ENCODE peak calls at places on chromosomes 7 and 10, in seven cellular contexts. One of them, this sample, is unnamed.
A peak's percentile ranks its signal among the peaks of the same experiment; 100 is the strongest.

GRCh38 chr10:61456095-61456789 is 3.1 kb upstream of the TMEM26 start:
- DNase-seq in stomach: no peak
- DNase-seq in spleen: no peak
- DNase-seq in transverse colon: no peak
- DNase-seq in breast epithelium: no peak
- DNase-seq in suprapubic skin: no peak
- DNase-seq in GM12878: no peak
- DNase-seq in this sample: no peak

GRCh38 chr7:98420966-98421612 is 20.2 kb upstream of the BAIAP2L1 start:
- DNase-seq in spleen: peak; percentile 86
- DNase-seq in suprapubic skin: no peak
- DNase-seq in transverse colon: peak; percentile 85
- DNase-seq in stomach: peak; percentile 91
- DNase-seq in breast epithelium: peak; percentile 37
- DNase-seq in GM12878: no peak
- DNase-seq in this sample: no peak

GRCh38 chr7:45574521-45575500 is 643 bp downstream of the ADCY1 start:
- DNase-seq in spleen: peak; percentile 71
- DNase-seq in suprapubic skin: peak; percentile 43
- DNase-seq in stomach: peak; percentile 29
- DNase-seq in breast epithelium: no peak
- DNase-seq in transverse colon: no peak
- DNase-seq in GM12878: no peak
- DNase-seq in this sample: peak; percentile 50

GRCh38 chr10:21060626-21061025 is 163.5 kb upstream of the NEBL start:
- DNase-seq in stomach: no peak
- DNase-seq in suprapubic skin: no peak
- DNase-seq in GM12878: no peak
- DNase-seq in transverse colon: no peak
- DNase-seq in spleen: no peak
- DNase-seq in breast epithelium: no peak
- DNase-seq in this sample: no peak

GRCh38 chr10:119245272-119245671 is 37.9 kb downstream of the GRK5 start:
- DNase-seq in spleen: no peak
- DNase-seq in suprapubic skin: no peak
- DNase-seq in breast epithelium: no peak
- DNase-seq in stomach: no peak
- DNase-seq in GM12878: no peak
- DNase-seq in transverse colon: no peak
- DNase-seq in this sample: no peak

GRCh38 chr7:30548762-30549344 is 44.2 kb upstream of the GGCT start:
- DNase-seq in stomach: peak; percentile 77
- DNase-seq in transverse colon: peak; percentile 71
- DNase-seq in spleen: no peak
- DNase-seq in suprapubic skin: no peak
- DNase-seq in breast epithelium: peak; percentile 73
- DNase-seq in GM12878: no peak
- DNase-seq in this sample: peak; percentile 71

GRCh38 chr10:88271736-88272135 is 311.4 kb downstream of the RNLS start:
- DNase-seq in suprapubic skin: no peak
- DNase-seq in transverse colon: no peak
- DNase-seq in GM12878: no peak
- DNase-seq in breast epithelium: no peak
- DNase-seq in stomach: no peak
- DNase-seq in spleen: no peak
- DNase-seq in this sample: no peak

GRCh38 chr10:118735294-118735693 is 19.5 kb downstream of the CACUL1 start:
- DNase-seq in GM12878: no peak
- DNase-seq in suprapubic skin: no peak
- DNase-seq in stomach: no peak
- DNase-seq in spleen: no peak
- DNase-seq in breast epithelium: no peak
- DNase-seq in transverse colon: no peak
- DNase-seq in this sample: no peak

GRCh38 chr7:18570890-18571478 is 75.4 kb downstream of the HDAC9 start:
- DNase-seq in suprapubic skin: no peak
- DNase-seq in breast epithelium: no peak
- DNase-seq in transverse colon: no peak
- DNase-seq in spleen: no peak
- DNase-seq in stomach: no peak
- DNase-seq in GM12878: no peak
- DNase-seq in this sample: no peak

GRCh38 chr7:116211913-116212596 is 1.7 kb downstream of the TES start:
- DNase-seq in spleen: no peak
- DNase-seq in transverse colon: no peak
- DNase-seq in breast epithelium: no peak
- DNase-seq in stomach: no peak
- DNase-seq in suprapubic skin: no peak
- DNase-seq in GM12878: no peak
- DNase-seq in this sample: no peak

GRCh38 chr10:119217937-119218579 is 10.7 kb downstream of the GRK5 start:
- DNase-seq in spleen: no peak
- DNase-seq in stomach: no peak
- DNase-seq in transverse colon: no peak
- DNase-seq in suprapubic skin: no peak
- DNase-seq in GM12878: no peak
- DNase-seq in breast epithelium: no peak
- DNase-seq in this sample: peak; percentile 65

GRCh38 chr7:20828947-20829346 is 42.3 kb upstream of the SP8 start:
- DNase-seq in spleen: no peak
- DNase-seq in breast epithelium: no peak
- DNase-seq in stomach: no peak
- DNase-seq in suprapubic skin: no peak
- DNase-seq in GM12878: no peak
- DNase-seq in transverse colon: no peak
- DNase-seq in this sample: no peak

GRCh38 chr7:28747404-28747803 is 210.7 kb downstream of the TRIL start:
- DNase-seq in GM12878: no peak
- DNase-seq in transverse colon: no peak
- DNase-seq in spleen: no peak
- DNase-seq in suprapubic skin: no peak
- DNase-seq in stomach: no peak
- DNase-seq in breast epithelium: no peak
- DNase-seq in this sample: no peak

GRCh38 chr7:151389768-151390593 is 19.9 kb downstream of the WDR86 start:
- DNase-seq in GM12878: no peak
- DNase-seq in suprapubic skin: no peak
- DNase-seq in breast epithelium: no peak
- DNase-seq in spleen: peak; percentile 54
- DNase-seq in transverse colon: no peak
- DNase-seq in stomach: no peak
- DNase-seq in this sample: no peak

GRCh38 chr10:1152386-1153252 is 96.4 kb downstream of the WDR37 start:
- DNase-seq in suprapubic skin: no peak
- DNase-seq in breast epithelium: no peak
- DNase-seq in stomach: peak; percentile 20
- DNase-seq in spleen: peak; percentile 54
- DNase-seq in transverse colon: no peak
- DNase-seq in GM12878: no peak
- DNase-seq in this sample: peak; percentile 41

GRCh38 chr7:770786-771185 is 43.7 kb upstream of the PRKAR1B start:
- DNase-seq in breast epithelium: no peak
- DNase-seq in transverse colon: no peak
- DNase-seq in GM12878: no peak
- DNase-seq in suprapubic skin: no peak
- DNase-seq in stomach: no peak
- DNase-seq in spleen: no peak
- DNase-seq in this sample: no peak

GRCh38 chr10:69994262-69994661 is 58.4 kb upstream of the MACROH2A2 start:
- DNase-seq in transverse colon: peak; percentile 12
- DNase-seq in GM12878: no peak
- DNase-seq in spleen: no peak
- DNase-seq in stomach: no peak
- DNase-seq in suprapubic skin: no peak
- DNase-seq in breast epithelium: no peak
- DNase-seq in this sample: no peak

GRCh38 chr7:113198226-113198625 is 79.9 kb upstream of the SMIM30 start:
- DNase-seq in breast epithelium: no peak
- DNase-seq in suprapubic skin: no peak
- DNase-seq in transverse colon: no peak
- DNase-seq in spleen: no peak
- DNase-seq in stomach: no peak
- DNase-seq in GM12878: no peak
- DNase-seq in this sample: no peak

GRCh38 chr7:32250494-32251260 is 180.5 kb upstream of the PDE1C start:
- DNase-seq in spleen: no peak
- DNase-seq in breast epithelium: no peak
- DNase-seq in suprapubic skin: no peak
- DNase-seq in stomach: no peak
- DNase-seq in transverse colon: no peak
- DNase-seq in GM12878: no peak
- DNase-seq in this sample: no peak

GRCh38 chr7:87513735-87514319 is 38.3 kb upstream of the ABCB4 start:
- DNase-seq in breast epithelium: no peak
- DNase-seq in stomach: no peak
- DNase-seq in spleen: no peak
- DNase-seq in transverse colon: no peak
- DNase-seq in GM12878: no peak
- DNase-seq in suprapubic skin: no peak
- DNase-seq in this sample: no peak

GRCh38 chr7:4657640-4658417 is 24.3 kb upstream of the FOXK1 start:
- DNase-seq in transverse colon: no peak
- DNase-seq in breast epithelium: no peak
- DNase-seq in stomach: no peak
- DNase-seq in spleen: no peak
- DNase-seq in suprapubic skin: no peak
- DNase-seq in GM12878: no peak
- DNase-seq in this sample: no peak
- H3K4me3 ChIP-seq in transverse colon: no peak overlapping the region
- H3K4me3 ChIP-seq in breast epithelium: no peak overlapping the region
- H3K4me3 ChIP-seq in stomach: no peak overlapping the region
- H3K4me3 ChIP-seq in spleen: no peak overlapping the region
- H3K4me3 ChIP-seq in suprapubic skin: no peak overlapping the region
- H3K4me3 ChIP-seq in GM12878: no peak overlapping the region
- H3K4me3 ChIP-seq in this sample: no peak overlapping the region

GRCh38 chr7:73623798-73624668 is at the start of gene MLXIPL:
- DNase-seq in breast epithelium: peak; percentile 74
- DNase-seq in GM12878: no peak
- DNase-seq in spleen: peak; percentile 84
- DNase-seq in transverse colon: peak; percentile 91
- DNase-seq in suprapubic skin: peak; percentile 80
- DNase-seq in stomach: peak; percentile 93
- DNase-seq in this sample: peak; percentile 80
- TF ChIP-seq POLR2A in breast epithelium: no peak
- TF ChIP-seq POLR2A in GM12878: no peak
- TF ChIP-seq POLR2A in spleen: no peak
- TF ChIP-seq POLR2A in transverse colon: peak; percentile 77
- TF ChIP-seq POLR2A in suprapubic skin: no peak
- TF ChIP-seq POLR2A in stomach: no peak
- TF ChIP-seq POLR2A in this sample: peak; percentile 21

DNA sequence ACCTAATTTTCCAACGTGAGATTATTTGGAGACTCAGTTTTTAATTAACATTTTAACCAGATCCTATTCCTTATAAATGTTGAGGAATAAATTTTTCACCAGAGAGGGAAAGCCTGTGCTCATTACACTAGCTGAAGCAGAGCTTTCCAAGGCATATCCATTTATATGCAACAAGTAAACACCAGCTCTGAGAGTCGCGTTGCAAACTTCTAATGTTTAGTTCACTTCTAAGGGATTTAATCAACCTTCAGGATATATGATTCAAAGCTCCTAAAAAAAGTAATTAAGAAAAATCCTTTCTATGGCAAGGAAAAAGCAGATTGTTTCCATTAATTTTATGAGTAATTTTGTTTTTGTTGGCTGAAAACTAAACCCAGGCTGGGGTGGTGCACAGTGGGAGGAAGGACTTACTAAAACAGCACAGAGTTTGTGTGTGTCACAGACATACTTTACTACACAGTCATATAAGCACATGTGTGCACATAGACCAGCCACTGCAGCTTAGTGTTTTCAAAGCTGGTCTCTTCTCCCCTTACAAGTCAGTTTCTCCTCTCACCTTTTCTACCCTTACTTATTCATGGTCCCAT is 81.3 kb upstream of the FZD1 start:
- DNase-seq in breast epithelium: no peak
- DNase-seq in suprapubic skin: no peak
- DNase-seq in stomach: no peak
- DNase-seq in spleen: no peak
- DNase-seq in transverse colon: no peak
- DNase-seq in GM12878: no peak
- DNase-seq in this sample: no peak
- TF ChIP-seq POLR2AphosphoS5 in breast epithelium: no peak
- TF ChIP-seq POLR2AphosphoS5 in suprapubic skin: no peak
- TF ChIP-seq POLR2AphosphoS5 in stomach: no peak
- TF ChIP-seq POLR2AphosphoS5 in spleen: no peak
- TF ChIP-seq POLR2AphosphoS5 in transverse colon: no peak
- TF ChIP-seq POLR2AphosphoS5 in GM12878: no peak
- TF ChIP-seq POLR2AphosphoS5 in this sample: no peak

GRCh38 chr7:43114451-43114765 is 2.0 kb downstream of the HECW1 start:
- DNase-seq in suprapubic skin: no peak
- DNase-seq in stomach: no peak
- DNase-seq in breast epithelium: no peak
- DNase-seq in transverse colon: no peak
- DNase-seq in spleen: no peak
- DNase-seq in GM12878: no peak
- DNase-seq in this sample: no peak

GRCh38 chr7:43112941-43113621 is 634 bp downstream of the HECW1 start:
- DNase-seq in GM12878: no peak
- DNase-seq in stomach: no peak
- DNase-seq in suprapubic skin: peak; percentile 59
- DNase-seq in spleen: no peak
- DNase-seq in breast epithelium: no peak
- DNase-seq in transverse colon: no peak
- DNase-seq in this sample: peak; percentile 64

GRCh38 chr7:43113622-43114450 is 1.4 kb downstream of the HECW1 start:
- DNase-seq in transverse colon: no peak
- DNase-seq in spleen: no peak
- DNase-seq in stomach: no peak
- DNase-seq in breast epithelium: no peak
- DNase-seq in suprapubic skin: no peak
- DNase-seq in GM12878: no peak
- DNase-seq in this sample: no peak

GRCh38 chr7:43110790-43111362 is 1.6 kb upstream of the HECW1 start:
- DNase-seq in transverse colon: no peak
- DNase-seq in suprapubic skin: no peak
- DNase-seq in spleen: no peak
- DNase-seq in stomach: no peak
- DNase-seq in breast epithelium: no peak
- DNase-seq in GM12878: no peak
- DNase-seq in this sample: no peak

DNA sequence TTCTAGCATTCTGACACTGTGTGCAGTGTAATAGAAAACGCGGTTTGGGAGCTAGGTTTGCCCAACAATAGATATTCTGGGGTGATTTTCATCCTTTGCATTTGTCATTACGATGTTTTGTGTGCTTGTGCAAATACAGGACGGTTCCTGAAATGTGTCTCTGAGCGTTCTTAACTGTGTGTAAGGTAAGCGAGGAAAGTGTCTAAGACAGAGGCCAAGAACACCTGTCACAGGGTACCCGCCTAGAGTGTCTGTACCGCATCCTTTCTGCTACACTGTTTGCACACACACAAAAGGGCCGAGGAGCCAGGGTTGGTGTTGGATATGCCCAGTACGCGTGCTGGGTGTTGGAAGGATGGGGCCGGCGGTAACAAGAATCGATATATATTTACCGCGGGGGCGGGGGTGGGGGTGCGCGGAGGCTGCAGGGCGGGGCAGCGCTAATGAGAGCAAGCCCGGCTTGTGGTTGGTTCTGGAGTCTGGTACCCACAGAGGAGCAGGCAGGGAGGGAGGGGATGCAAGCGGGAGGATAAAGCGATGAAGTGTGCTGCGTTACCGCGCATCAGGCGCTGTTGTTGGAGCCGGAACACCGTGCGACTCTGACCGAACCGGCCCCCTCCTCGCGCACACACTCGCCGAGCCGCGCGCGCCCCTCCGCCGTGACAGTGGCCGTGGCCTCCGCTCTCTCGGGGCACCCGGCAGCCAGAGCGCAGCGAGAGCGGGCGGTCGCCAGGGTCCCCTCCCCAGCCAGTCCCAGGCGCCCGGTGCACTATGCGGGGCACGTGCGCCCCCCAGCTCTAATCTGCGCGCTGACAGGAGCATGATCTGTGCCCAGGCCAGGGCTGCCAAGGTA is at the start of gene HECW1:
- DNase-seq in suprapubic skin: no peak
- DNase-seq in GM12878: no peak
- DNase-seq in breast epithelium: no peak
- DNase-seq in stomach: no peak
- DNase-seq in spleen: no peak
- DNase-seq in transverse colon: no peak
- DNase-seq in this sample: no peak
- H3K4me3 ChIP-seq in suprapubic skin: peak within 1 kb of the TSS; percentile 47
- H3K4me3 ChIP-seq in GM12878: peak within 1 kb of the TSS; percentile 55
- H3K4me3 ChIP-seq in breast epithelium: peak within 1 kb of the TSS; percentile 32
- H3K4me3 ChIP-seq in stomach: peak within 1 kb of the TSS; percentile 33
- H3K4me3 ChIP-seq in spleen: peak within 1 kb of the TSS; percentile 64
- H3K4me3 ChIP-seq in transverse colon: peak within 1 kb of the TSS; percentile 11
- H3K4me3 ChIP-seq in this sample: peak within 1 kb of the TSS; percentile 45